ENCODE peak calls at places on chromosome 21, in six cellular contexts. C is naive thymus-derived CD4-positive, alpha-beta T cell; X is fibroblast of lung; J is left lung; S is tibial nerve; A is PC-3. O is an unnamed sample.

GRCh38 chr21:28742527-28742926 is 250.2 kb downstream of the LTN1 start:
- DNase-seq in J (no peak), A (peak; percentile 75), S (no peak), X (peak; percentile 30), C (no peak), O (no peak)

GRCh38 chr21:39137248-39138186 is 45.7 kb downstream of the PSMG1 start:
- DNase-seq in J (no peak), X (peak; percentile 48), C (no peak), A (peak; percentile 35), S (no peak), O (no peak)

GRCh38 chr21:41970751-41971653 is 17.2 kb upstream of the C2CD2 start:
- DNase-seq in A (no peak), X (no peak), S (no peak), C (no peak), J (peak; percentile 35), O (no peak)

GRCh38 chr21:29384608-29385359 is 86.1 kb downstream of the BACH1 start:
- DNase-seq in C (no peak), X (peak; percentile 34), J (no peak), S (no peak), A (no peak), O (no peak)

GRCh38 chr21:44765231-44766013 is 36.2 kb downstream of the UBE2G2 start:
- DNase-seq in A (peak; percentile 88), X (no peak), J (no peak), S (no peak), C (no peak), O (no peak)

GRCh38 chr21:36859744-36860501 is 106.5 kb downstream of the HLCS start:
- DNase-seq in C (no peak), X (peak; percentile 62), J (peak; percentile 84), S (peak; percentile 24), A (peak; percentile 93), O (no peak)

GRCh38 chr21:45295576-45296365 is 8.1 kb upstream of the POFUT2 start:
- DNase-seq in C (no peak), S (peak; percentile 10), X (peak; percentile 84), A (peak; percentile 84), J (no peak), O (no peak)

GRCh38 chr21:21052672-21053071 is 54.5 kb downstream of the NCAM2 start:
- DNase-seq in S (no peak), X (no peak), C (no peak), J (no peak), A (no peak), O (no peak)

GRCh38 chr21:29238967-29239289 is 59.8 kb upstream of the BACH1 start:
- DNase-seq in X (peak; percentile 78), A (no peak), J (no peak), C (no peak), S (no peak), O (no peak)

GRCh38 chr21:32382108-32382601 is 10.7 kb downstream of the URB1 start:
- DNase-seq in A (peak; percentile 92), C (no peak), J (no peak), S (no peak), X (peak; percentile 92), O (no peak)

GRCh38 chr21:37737497-37737896 is 178.8 kb downstream of the KCNJ6 start:
- DNase-seq in J (no peak), A (no peak), X (no peak), C (no peak), S (no peak), O (no peak)

GRCh38 chr21:41643246-41643966 is 123.4 kb downstream of the RIPK4 start:
- DNase-seq in C (no peak), S (no peak), X (peak; percentile 58), A (peak; percentile 45), J (no peak), O (no peak)

GRCh38 chr21:43667191-43667904 is 8.0 kb downstream of the RRP1B start:
- DNase-seq in J (no peak), X (peak; percentile 80), C (no peak), S (no peak), A (peak; percentile 45), O (no peak)

GRCh38 chr21:46141767-46142580 is 13.4 kb downstream of the FTCD start:
- DNase-seq in J (peak; percentile 73), C (no peak), X (no peak), A (no peak), S (no peak), O (no peak)

GRCh38 chr21:18970941-18971340 is 567.4 kb upstream of the TMPRSS15 start:
- DNase-seq in C (no peak), S (no peak), J (no peak), A (peak; percentile 50), X (no peak), O (no peak)
- H3K9me3 ChIP-seq in C (no peaks in the 10 kb centered on the region), S (no peaks in the 10 kb centered on the region), J (no peaks in the 10 kb centered on the region), A (no peaks in the 10 kb centered on the region), X (no peaks in the 10 kb centered on the region), O (peaks cover 2% of the 10 kb centered on the region)

GRCh38 chr21:9755611-9756010 is 765.8 kb upstream of the TPTE start:
- DNase-seq in C (no peak), X (no peak), J (no peak), S (no peak), A (no peak), O (no peak)
- H3K9me3 ChIP-seq in C (peaks cover 29% of the 10 kb centered on the region), X (peaks cover 4% of the 10 kb centered on the region), J (peaks cover 4% of the 10 kb centered on the region), S (peaks cover 22% of the 10 kb centered on the region), A (peaks cover 42% of the 10 kb centered on the region), O (no peaks in the 10 kb centered on the region)

DNA sequence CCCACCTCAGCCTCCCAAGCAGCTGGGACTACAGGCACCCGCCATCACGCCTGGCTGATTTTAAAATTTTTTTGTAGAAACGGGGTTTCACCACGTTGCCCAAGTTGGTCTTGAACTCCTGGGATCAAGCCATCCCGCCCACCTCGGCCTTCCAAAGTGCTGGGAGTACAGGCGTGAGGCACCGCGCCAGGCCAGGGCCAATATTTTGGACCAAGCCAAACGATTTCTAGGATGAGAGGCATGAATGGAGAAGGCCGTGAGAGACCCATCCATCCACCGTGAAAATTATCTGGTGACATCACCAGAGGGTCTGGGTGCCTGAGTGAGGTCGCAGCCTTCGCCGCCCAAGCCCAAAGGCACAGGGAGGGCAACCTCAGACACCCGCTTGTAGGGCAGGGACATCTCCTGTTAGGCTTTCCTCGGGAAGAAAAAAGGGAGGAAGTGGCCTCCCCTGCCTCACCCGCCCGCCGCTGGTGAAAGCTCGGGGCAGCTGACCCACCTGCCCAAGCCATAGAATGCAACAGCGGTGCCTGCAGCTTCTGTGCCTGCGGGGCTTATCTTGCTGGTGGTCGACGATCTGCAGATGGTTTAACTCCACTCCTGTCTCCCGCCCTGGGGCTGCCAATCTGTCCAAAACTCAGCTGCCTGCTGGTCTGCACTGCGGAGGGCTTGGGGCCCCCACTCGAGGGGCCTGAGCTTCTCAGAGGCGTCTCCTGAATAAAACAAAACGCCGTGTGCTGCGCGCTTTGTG is 85.7 kb downstream of the MRPS6 start:
- DNase-seq in A (no peak), X (no peak), J (no peak), C (no peak), S (no peak), O (no peak)
- H3K9me3 ChIP-seq in A (no peaks in the 10 kb centered on the region), X (no peaks in the 10 kb centered on the region), J (no peaks in the 10 kb centered on the region), C (peaks cover 16% of the 10 kb centered on the region), S (peaks cover 17% of the 10 kb centered on the region), O (no peaks in the 10 kb centered on the region)

GRCh38 chr21:8991088-8991907 is 1530.1 kb upstream of the TPTE start:
- DNase-seq in C (no peak), J (peak; percentile 61), X (peak; percentile 59), S (no peak), A (peak; percentile 1), O (no peak)

GRCh38 chr21:8990326-8991087 is 1530.9 kb upstream of the TPTE start:
- DNase-seq in A (peak; percentile 1), J (peak; percentile 40), X (peak; percentile 49), C (no peak), S (no peak), O (no peak)

GRCh38 chr21:8989261-8989882 is 1532.0 kb upstream of the TPTE start:
- DNase-seq in J (no peak), X (peak; percentile 58), C (no peak), S (no peak), A (peak; percentile 1), O (no peak)

GRCh38 chr21:8988696-8989095 is 1532.7 kb upstream of the TPTE start:
- DNase-seq in A (no peak), X (peak; percentile 52), J (no peak), S (no peak), C (no peak), O (no peak)

GRCh38 chr21:8989883-8990325 is 1531.5 kb upstream of the TPTE start:
- DNase-seq in S (no peak), C (no peak), J (peak; percentile 89), X (peak; percentile 61), A (peak; percentile 6), O (no peak)
- H3K9me3 ChIP-seq in S (peaks cover 19% of the 10 kb centered on the region), C (peaks cover 17% of the 10 kb centered on the region), J (no peaks in the 10 kb centered on the region), X (peaks cover 9% of the 10 kb centered on the region), A (no peaks in the 10 kb centered on the region), O (peaks cover 4% of the 10 kb centered on the region)